ENCODE peak calls at places on chromosomes 16 and 17, in six cellular contexts. T is heart left ventricle; M is CD4-positive, CD25-positive, alpha-beta regulatory T cell; I is OCI-LY7; X is colonic mucosa; G is CD8-positive, alpha-beta memory T cell. P is an unnamed sample. For H3K36me3 and H3K4me1, the result is how much of the 10 kb centered on the place peaks cover.

GRCh38 chr17:35763767-35764122 is 3.1 kb downstream of the C17orf50 start:
- DNase-seq in T (no peak), M (no peak), I (no peak), X (no peak), G (no peak), P (no peak)

GRCh38 chr17:46033392-46033791 is 34.3 kb downstream of the STH start:
- DNase-seq in T (no peak), M (no peak), I (no peak), X (no peak), G (no peak), P (no peak)

GRCh38 chr17:65472602-65473001 is 88.8 kb downstream of the AXIN2 start:
- DNase-seq in T (no peak), M (no peak), I (no peak), X (no peak), G (no peak), P (no peak)

GRCh38 chr17:20073056-20073979 is 64.2 kb downstream of the SPECC1 start:
- DNase-seq in T (peak), M (no peak), I (no peak), X (peak), G (peak), P (no peak)

GRCh38 chr16:24852281-24852721 is 6.5 kb downstream of the SLC5A11 start:
- DNase-seq in T (no peak), M (no peak), I (no peak), X (no peak), G (no peak), P (no peak)

GRCh38 chr17:39737761-39738567 is at the start of gene GRB7:
- DNase-seq in T (no peak), M (no peak), I (no peak), X (peak), G (no peak), P (no peak)

GRCh38 chr17:58302919-58303551 is 22.3 kb upstream of the MPO start:
- DNase-seq in T (peak), M (no peak), I (no peak), X (no peak), G (no peak), P (no peak)

GRCh38 chr17:70073326-70073725 is 1.7 kb upstream of the KCNJ16 start:
- DNase-seq in T (no peak), M (no peak), I (no peak), X (no peak), G (no peak), P (no peak)

GRCh38 chr16:66372898-66373155 is 6.3 kb downstream of the CDH5 start:
- DNase-seq in T (no peak), M (no peak), I (no peak), X (no peak), G (no peak), P (no peak)

GRCh38 chr17:62193297-62193696 is 128.2 kb upstream of the MED13 start:
- DNase-seq in T (no peak), M (no peak), I (no peak), X (no peak), G (no peak), P (no peak)

GRCh38 chr17:42387221-42387657 is 1.0 kb downstream of the STAT3 start:
- DNase-seq in T (no peak), M (no peak), I (no peak), X (peak), G (no peak), P (peak)

GRCh38 chr17:67652433-67652832 is 65.3 kb upstream of the NOL11 start:
- DNase-seq in T (no peak), M (no peak), I (no peak), X (no peak), G (no peak), P (no peak)

GRCh38 chr16:77918792-77919707 is 103.3 kb upstream of the CLEC3A start:
- DNase-seq in T (no peak), M (no peak), I (no peak), X (no peak), G (no peak), P (no peak)

GRCh38 chr17:8611671-8612298 is 18.7 kb downstream of the MYH10 start:
- DNase-seq in T (no peak), M (no peak), I (no peak), X (no peak), G (no peak), P (no peak)

GRCh38 chr17:81096741-81097133 is 61.8 kb downstream of the BAIAP2 start:
- DNase-seq in T (no peak), M (no peak), I (no peak), X (no peak), G (no peak), P (no peak)
- H3K27ac ChIP-seq in T (no peak), M (no peak), I (no peak), X (no peak), G (peak), P (no peak)

GRCh38 chr17:75835315-75835987 is 8.8 kb downstream of the UNC13D start:
- DNase-seq in T (no peak), M (no peak), I (no peak), X (no peak), G (no peak), P (peak)

GRCh38 chr17:75836605-75837004 is 7.6 kb downstream of the UNC13D start:
- DNase-seq in T (no peak), M (no peak), I (no peak), X (no peak), G (no peak), P (no peak)

GRCh38 chr17:75832164-75832651 is 12.0 kb downstream of the UNC13D start:
- DNase-seq in T (no peak), M (peak), I (no peak), X (no peak), G (peak), P (no peak)

GRCh38 chr17:75832652-75833400 is 11.4 kb downstream of the UNC13D start:
- DNase-seq in T (no peak), M (peak), I (peak), X (no peak), G (no peak), P (no peak)

GRCh38 chr17:75834279-75834920 is 9.8 kb downstream of the UNC13D start:
- DNase-seq in T (no peak), M (no peak), I (no peak), X (no peak), G (no peak), P (peak)
- H3K36me3 ChIP-seq in T (under half), M (half or more), I (under half), X (under half), G (under half), P (under half)

DNA sequence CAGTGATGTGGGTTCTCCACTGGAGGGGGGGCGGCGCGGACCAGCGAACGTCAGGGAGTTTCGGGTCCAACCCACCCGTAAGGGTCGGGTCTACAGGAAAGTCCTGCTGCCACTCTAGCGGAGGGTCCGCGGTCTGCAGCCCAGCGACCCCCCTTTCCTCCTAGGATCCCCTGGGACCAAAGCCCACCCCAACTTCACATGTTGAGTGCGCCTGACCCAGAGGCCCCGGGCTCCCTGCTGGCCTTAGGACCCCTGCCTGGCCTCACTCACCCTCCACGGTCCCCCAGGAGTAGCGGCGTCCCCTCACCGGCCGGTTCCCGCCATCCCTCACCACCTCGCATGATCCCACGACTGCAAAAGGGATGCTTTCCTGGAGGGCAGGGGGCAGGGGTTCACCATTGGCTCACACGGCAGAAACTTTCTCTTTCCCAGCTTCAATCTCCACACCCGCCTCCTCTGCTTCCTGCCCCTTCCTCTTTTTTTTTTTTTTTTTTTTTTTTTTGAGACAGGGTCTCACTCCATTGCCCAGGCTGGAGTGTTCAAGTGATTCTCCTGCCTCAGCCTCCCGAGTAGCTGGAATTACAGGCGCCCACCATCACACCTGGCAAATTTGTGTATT is 3.1 kb downstream of the SEPTIN1 start:
- DNase-seq in T (no peak), M (no peak), I (no peak), X (no peak), G (no peak), P (no peak)
- H3K4me1 ChIP-seq in T (under half), M (half or more), I (half or more), X (under half), G (half or more), P (under half)

DNA sequence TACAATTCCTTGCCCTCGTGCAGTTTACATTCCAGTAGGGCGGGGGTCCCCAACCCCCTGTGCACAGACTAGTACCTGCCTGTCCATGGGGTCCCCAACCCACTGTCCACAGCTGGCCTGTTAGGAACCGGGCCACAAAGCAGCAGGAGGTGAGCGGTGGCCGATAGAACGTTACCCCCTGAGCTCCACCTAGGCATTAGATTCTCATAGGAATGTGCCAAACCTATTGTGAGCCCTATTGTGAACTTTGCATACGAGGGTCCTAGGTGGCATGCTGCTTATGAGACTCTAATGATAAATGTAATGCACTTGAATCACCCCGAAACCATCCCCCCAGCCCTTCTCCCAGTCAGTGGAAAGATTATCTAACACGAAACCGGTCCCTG is 1.5 kb downstream of the REXO5 start:
- DNase-seq in T (no peak), M (no peak), I (no peak), X (no peak), G (no peak), P (no peak)
- H3K27ac ChIP-seq in T (no peak), M (no peak), I (peak), X (no peak), G (peak), P (no peak)

DNA sequence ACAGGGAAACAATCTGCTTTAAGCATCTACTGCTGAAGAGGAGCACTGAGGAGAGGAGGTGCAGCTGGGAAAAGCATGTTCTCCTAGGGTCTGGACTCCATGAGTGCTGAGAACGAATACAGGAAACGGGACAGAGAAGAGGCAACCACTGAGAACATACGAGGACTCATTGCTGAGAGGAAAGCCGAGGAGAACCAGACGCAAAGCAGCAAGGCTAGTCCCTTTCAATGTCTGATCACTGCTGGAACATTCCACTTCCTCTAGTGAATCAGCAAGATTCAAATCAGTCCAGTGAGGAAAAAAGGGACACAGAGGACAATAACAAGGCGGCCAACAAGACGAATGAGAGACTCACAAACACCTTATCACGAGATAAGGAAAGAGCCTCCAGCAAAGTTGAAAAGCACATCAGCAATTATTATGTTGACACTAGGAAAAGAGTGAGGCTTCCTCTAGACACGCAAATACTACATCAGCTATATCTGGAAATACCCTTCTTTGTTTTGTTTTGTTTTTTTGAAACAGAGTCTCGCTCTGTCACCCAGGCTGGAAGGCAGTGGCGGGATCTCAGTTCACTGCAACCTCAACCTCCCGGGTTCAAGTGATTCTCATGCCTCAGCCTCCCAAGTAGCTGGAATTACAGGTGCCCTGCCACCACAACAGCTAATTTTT is 41.6 kb downstream of the ZZEF1 start:
- DNase-seq in T (no peak), M (no peak), I (no peak), X (no peak), G (no peak), P (no peak)
- H3K36me3 ChIP-seq in T (half or more), M (half or more), I (half or more), X (under half), G (under half), P (under half)

GRCh38 chr17:77085916-77086432 is 54.8 kb upstream of the SEC14L1 start:
- DNase-seq in T (no peak), M (no peak), I (peak), X (no peak), G (no peak), P (no peak)
- H3K4me1 ChIP-seq in T (under half), M (under half), I (half or more), X (under half), G (under half), P (under half)

GRCh38 chr17:78999056-78999768 is 10.4 kb downstream of the CANT1 start:
- DNase-seq in T (no peak), M (no peak), I (no peak), X (no peak), G (no peak), P (no peak)
- H3K27ac ChIP-seq in T (no peak), M (no peak), I (no peak), X (peak), G (no peak), P (no peak)

DNA sequence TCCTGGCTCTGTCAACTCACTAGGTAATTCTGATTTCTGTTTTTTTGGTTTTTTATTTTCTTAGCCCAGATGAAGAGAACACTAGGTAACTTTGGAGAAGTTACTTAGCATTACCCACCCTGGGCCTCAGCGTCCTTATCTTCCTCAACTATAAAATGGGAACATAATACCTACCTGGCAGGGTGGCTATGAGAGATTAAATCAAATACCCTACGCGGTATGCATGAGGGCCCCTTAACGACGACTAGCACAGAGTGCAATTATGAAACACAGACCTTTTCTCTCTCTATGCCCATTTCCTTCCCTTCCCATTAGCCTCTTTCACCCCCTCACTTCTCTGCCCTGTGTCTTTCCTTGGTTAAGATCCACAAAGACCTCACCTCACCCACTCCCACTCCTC is 11.1 kb downstream of the XPO6 start:
- DNase-seq in T (no peak), M (no peak), I (no peak), X (no peak), G (no peak), P (no peak)
- H3K36me3 ChIP-seq in T (half or more), M (half or more), I (half or more), X (under half), G (under half), P (under half)

P was measured in SJCRH30.